ENCODE peak calls at places on chromosome 17, in five cellular contexts. J is GM23338, V is fibroblast of lung, P is right lobe of liver, S is heart right ventricle. C is an unnamed sample.

GRCh38 chr17:81379523-81379942 is 15.7 kb upstream of the BAHCC1 start:
- DNase-seq in V (no peak), S (no peak), P (peak; percentile 59), J (no peak), C (no peak)

GRCh38 chr17:57701121-57701520 is 44.0 kb downstream of the CCDC182 start:
- DNase-seq in P (no peak), S (no peak), V (no peak), J (no peak), C (no peak)

GRCh38 chr17:30961213-30962188 is 9.3 kb upstream of the RNF135 start:
- DNase-seq in V (peak; percentile 34), P (no peak), S (no peak), J (peak; percentile 17), C (no peak)

GRCh38 chr17:66627985-66628384 is 206.9 kb upstream of the CACNG5 start:
- DNase-seq in J (no peak), V (peak; percentile 21), S (no peak), P (no peak), C (no peak)

GRCh38 chr17:6070280-6070894 is at the start of gene WSCD1:
- DNase-seq in P (no peak), V (no peak), S (no peak), J (peak; percentile 60), C (peak; percentile 23)

GRCh38 chr17:81406117-81406953 is 11.1 kb downstream of the BAHCC1 start:
- DNase-seq in P (no peak), V (no peak), J (no peak), S (no peak), C (no peak)

GRCh38 chr17:77266891-77267341 is 126.1 kb downstream of the SEC14L1 start:
- DNase-seq in S (no peak), J (peak; percentile 90), P (no peak), V (no peak), C (no peak)

GRCh38 chr17:20009052-20009301 is 182 bp upstream of the SPECC1 start:
- DNase-seq in P (no peak), S (no peak), V (no peak), J (peak; percentile 84), C (no peak)

GRCh38 chr17:3983945-3984484 is 19.8 kb upstream of the ATP2A3 start:
- DNase-seq in P (peak; percentile 50), S (peak; percentile 63), J (peak; percentile 46), V (peak; percentile 34), C (peak; percentile 56)

GRCh38 chr17:32769846-32770245 is 107.1 kb downstream of the MYO1D start:
- DNase-seq in S (no peak), V (no peak), P (no peak), J (peak; percentile 46), C (no peak)

GRCh38 chr17:82751171-82751570 is 694 bp upstream of the TBCD start:
- DNase-seq in S (no peak), P (no peak), J (peak; percentile 69), V (peak; percentile 37), C (no peak)

GRCh38 chr17:55134486-55135157 is 130.1 kb upstream of the HLF start:
- DNase-seq in J (no peak), P (no peak), V (peak; percentile 7), S (no peak), C (no peak)

GRCh38 chr17:57530508-57530907 is 214.6 kb downstream of the CCDC182 start:
- DNase-seq in P (no peak), S (no peak), V (no peak), J (peak; percentile 41), C (no peak)

GRCh38 chr17:59634632-59635561 is 15.2 kb downstream of the CLTC start:
- DNase-seq in J (peak; percentile 67), V (no peak), P (no peak), S (no peak), C (no peak)

GRCh38 chr17:43383372-43383771 is 15.4 kb upstream of the ARL4D start:
- DNase-seq in S (no peak), P (no peak), V (no peak), J (no peak), C (no peak)

GRCh38 chr17:53137919-53138318 is 684.8 kb upstream of the KIF2B start:
- DNase-seq in S (no peak), J (no peak), P (no peak), V (no peak), C (no peak)

GRCh38 chr17:74825003-74825627 is 34.6 kb downstream of the GRIN2C start:
- DNase-seq in V (no peak), S (no peak), P (no peak), J (no peak), C (no peak)

GRCh38 chr17:27514595-27515413 is 58.6 kb downstream of the KSR1 start:
- DNase-seq in V (no peak), S (no peak), J (no peak), P (no peak), C (no peak)

GRCh38 chr17:69802045-69802740 is 272.8 kb upstream of the KCNJ16 start:
- DNase-seq in J (no peak), P (no peak), S (no peak), V (no peak), C (no peak)

GRCh38 chr17:41695954-41696720 is 7.5 kb downstream of the EIF1 start:
- DNase-seq in J (peak; percentile 86), P (no peak), V (peak; percentile 67), S (peak; percentile 73), C (peak; percentile 65)

GRCh38 chr17:35788504-35788998 is 6.9 kb downstream of the MMP28 start:
- DNase-seq in P (no peak), S (no peak), V (peak; percentile 92), J (no peak), C (peak; percentile 76)

GRCh38 chr17:4950075-4950756 is 703 bp upstream of the ENO3 start:
- DNase-seq in P (peak; percentile 85), V (no peak), J (peak; percentile 68), S (peak; percentile 70), C (no peak)

GRCh38 chr17:28956861-28957260 is 5.5 kb upstream of the PHF12 start:
- DNase-seq in S (no peak), P (no peak), V (no peak), J (no peak), C (no peak)

GRCh38 chr17:46797131-46797530 is 21.4 kb downstream of the WNT3 start:
- DNase-seq in P (no peak), J (no peak), S (no peak), V (no peak), C (no peak)

GRCh38 chr17:39809221-39809620 is 54.9 kb downstream of the IKZF3 start:
- DNase-seq in S (no peak), V (no peak), J (no peak), P (no peak), C (no peak)

GRCh38 chr17:40075216-40076100 is 12.7 kb downstream of the THRA start:
- DNase-seq in P (peak; percentile 71), V (no peak), S (peak; percentile 80), J (peak; percentile 88), C (no peak)

GRCh38 chr17:33142703-33143299 is 150.3 kb downstream of the ASIC2 start:
- DNase-seq in J (peak; percentile 71), P (no peak), S (peak; percentile 10), V (peak; percentile 36), C (no peak)

GRCh38 chr17:332558-333322 is 19.9 kb downstream of the RPH3AL start:
- DNase-seq in J (no peak), P (peak; percentile 43), V (peak; percentile 57), S (no peak), C (no peak)

GRCh38 chr17:31008374-31009035 is 37.7 kb downstream of the RNF135 start:
- DNase-seq in P (peak; percentile 72), J (peak; percentile 84), S (peak; percentile 42), V (peak; percentile 76), C (peak; percentile 58)

GRCh38 chr17:5115673-5116651 is at the start of gene USP6:
- DNase-seq in J (peak; percentile 85), P (no peak), S (peak; percentile 74), V (no peak), C (no peak)

GRCh38 chr17:28717578-28718316 is at the start of gene RAB34:
- DNase-seq in P (no peak), J (peak; percentile 98), S (peak; percentile 72), V (peak; percentile 91), C (peak; percentile 98)

GRCh38 chr17:49996121-49996494 is 1.1 kb upstream of the DLX3 start:
- DNase-seq in V (no peak), J (no peak), P (no peak), S (no peak), C (no peak)
- H3K27me3 ChIP-seq in V (peaks cover 61% of the 10 kb centered on the region), J (peaks cover 95% of the 10 kb centered on the region), P (no peaks in the 10 kb centered on the region), S (peaks cover 29% of the 10 kb centered on the region), C (peaks cover 22% of the 10 kb centered on the region)

DNA sequence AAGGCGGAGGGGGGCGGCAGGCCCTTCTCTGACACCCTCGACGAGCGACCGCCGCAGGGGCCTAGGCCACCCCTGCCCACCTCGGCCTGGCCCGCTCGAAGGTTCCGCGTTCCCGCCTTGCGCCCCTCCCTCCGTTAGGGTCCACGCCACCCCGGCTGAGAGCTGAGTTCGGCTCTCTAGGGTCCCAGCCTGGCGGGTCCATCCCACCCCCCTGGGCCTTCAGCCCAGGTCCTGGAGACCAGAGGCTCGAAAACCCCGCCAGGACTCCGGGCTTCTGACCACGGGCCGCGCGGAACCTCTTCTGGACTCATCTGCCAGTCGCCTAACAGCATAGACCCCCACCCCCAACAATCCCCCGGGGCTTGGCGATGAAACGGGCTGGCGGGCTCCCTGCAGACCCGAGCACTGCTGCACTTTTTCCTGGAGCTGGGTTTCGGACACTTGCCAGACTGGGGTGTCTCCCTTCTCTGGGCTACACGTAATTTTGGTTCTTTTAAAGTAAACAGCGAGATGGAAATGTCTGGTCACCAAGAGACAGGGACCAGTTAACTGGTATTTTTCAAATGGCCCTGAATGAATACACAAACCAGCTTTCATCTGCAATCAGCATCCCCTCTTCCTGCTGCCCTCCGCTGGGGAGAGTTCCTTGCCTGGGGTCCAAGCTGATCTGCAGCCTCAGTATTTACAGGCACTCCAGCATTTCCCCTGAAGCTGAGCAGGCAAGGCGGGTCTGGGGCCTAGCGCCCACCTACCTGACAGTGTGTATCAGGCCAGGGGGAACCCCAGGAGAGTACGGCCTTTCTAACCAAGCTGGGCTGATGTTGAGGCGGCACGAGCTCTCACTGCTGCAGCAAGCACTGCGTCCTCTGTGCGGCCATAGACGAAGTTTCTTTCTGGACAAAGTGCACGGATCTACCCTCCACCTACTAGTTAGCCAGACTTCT is 597 bp upstream of the TRIM65 start:
- DNase-seq in V (no peak), S (no peak), J (peak; percentile 62), P (no peak), C (no peak)
- H3K4me3 ChIP-seq in V (peak overlapping the region; percentile 59), S (peak overlapping the region; percentile 74), J (peak overlapping the region; percentile 78), P (peak overlapping the region; percentile 81), C (peak overlapping the region; percentile 92)

DNA sequence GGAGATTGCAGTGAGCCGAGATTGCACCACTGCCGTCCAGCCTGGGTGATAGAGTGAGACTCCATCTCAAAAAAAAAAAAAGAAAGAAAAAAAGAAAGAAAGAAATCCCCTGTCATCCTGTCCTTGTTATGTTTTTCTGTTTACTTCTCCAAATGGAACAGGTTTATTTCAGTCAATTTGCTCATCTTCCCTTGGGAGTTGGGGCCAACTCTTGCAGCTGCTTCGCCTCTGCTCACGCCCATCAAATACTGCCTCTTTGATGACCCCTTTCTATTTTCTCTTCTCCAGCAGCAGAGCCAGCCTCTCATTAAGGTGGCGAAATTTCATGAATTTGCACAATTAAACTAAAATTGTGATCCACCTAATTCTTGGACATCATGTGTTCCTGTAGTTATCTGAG is 173.4 kb downstream of the ZNF18 start:
- DNase-seq in J (no peak), S (no peak), P (no peak), V (no peak), C (no peak)
- H3K27me3 ChIP-seq in J (no peaks in the 10 kb centered on the region), S (no peaks in the 10 kb centered on the region), P (no peaks in the 10 kb centered on the region), V (no peaks in the 10 kb centered on the region), C (no peaks in the 10 kb centered on the region)

GRCh38 chr17:71748872-71749271 is 371.9 kb upstream of the SOX9 start:
- DNase-seq in P (no peak), S (no peak), J (no peak), V (no peak), C (no peak)
- H3K4me3 ChIP-seq in P (no peak overlapping the region), S (no peak overlapping the region), J (no peak overlapping the region), V (no peak overlapping the region), C (no peak overlapping the region)

C was measured in MG63.